ENCODE peak calls at places on chromosomes 4 and X, in five cellular contexts. E is right cardiac atrium, A is psoas muscle, Q is SK-N-MC, P is H1. J is an unnamed sample.

GRCh38 chr4:158895797-158896442 is 127.1 kb downstream of the FNIP2 start:
- DNase-seq in E (no peak), A (no peak), P (no peak), Q (no peak), J (no peak)

GRCh38 chr4:25859429-25860148 is 3.2 kb downstream of the SEL1L3 start:
- DNase-seq in A (no peak), P (no peak), E (no peak), Q (no peak), J (peak; percentile 30)

GRCh38 chr4:83219344-83219990 is 65.1 kb downstream of the COQ2 start:
- DNase-seq in P (no peak), Q (no peak), E (no peak), A (no peak), J (no peak)

GRCh38 chrX:123184858-123185251 is 777 bp downstream of the GRIA3 start:
- DNase-seq in P (no peak), E (peak; percentile 26), A (no peak), Q (no peak), J (no peak)

GRCh38 chr4:64899563-64899962 is 490.3 kb upstream of the TECRL start:
- DNase-seq in A (no peak), Q (no peak), P (no peak), E (no peak), J (no peak)

GRCh38 chr4:86560447-86560846 is 33.7 kb upstream of the PTPN13 start:
- DNase-seq in P (no peak), Q (peak; percentile 87), A (no peak), E (no peak), J (no peak)

GRCh38 chr4:181569553-181569952 is 673.6 kb upstream of the TENM3 start:
- DNase-seq in Q (no peak), A (no peak), P (no peak), E (no peak), J (no peak)

GRCh38 chrX:123499787-123500186 is 233.1 kb downstream of the THOC2 start:
- DNase-seq in E (no peak), P (no peak), Q (no peak), A (no peak), J (no peak)

GRCh38 chrX:29229802-29230201 is 642.6 kb downstream of the IL1RAPL1 start:
- DNase-seq in Q (no peak), P (no peak), E (no peak), A (no peak), J (no peak)

GRCh38 chrX:74422576-74423288 is 1.4 kb downstream of the SLC16A2 start:
- DNase-seq in Q (no peak), A (peak; percentile 76), P (no peak), E (peak; percentile 79), J (no peak)

GRCh38 chrX:50812995-50813842 is 775 bp downstream of the SHROOM4 start:
- DNase-seq in A (peak; percentile 73), P (no peak), E (peak; percentile 54), Q (no peak), J (no peak)
- H3K27ac ChIP-seq in A (peak overlapping the region; percentile 16), P (no peak overlapping the region), E (peak overlapping the region; percentile 71), Q (no peak overlapping the region), J (no peak overlapping the region)

DNA sequence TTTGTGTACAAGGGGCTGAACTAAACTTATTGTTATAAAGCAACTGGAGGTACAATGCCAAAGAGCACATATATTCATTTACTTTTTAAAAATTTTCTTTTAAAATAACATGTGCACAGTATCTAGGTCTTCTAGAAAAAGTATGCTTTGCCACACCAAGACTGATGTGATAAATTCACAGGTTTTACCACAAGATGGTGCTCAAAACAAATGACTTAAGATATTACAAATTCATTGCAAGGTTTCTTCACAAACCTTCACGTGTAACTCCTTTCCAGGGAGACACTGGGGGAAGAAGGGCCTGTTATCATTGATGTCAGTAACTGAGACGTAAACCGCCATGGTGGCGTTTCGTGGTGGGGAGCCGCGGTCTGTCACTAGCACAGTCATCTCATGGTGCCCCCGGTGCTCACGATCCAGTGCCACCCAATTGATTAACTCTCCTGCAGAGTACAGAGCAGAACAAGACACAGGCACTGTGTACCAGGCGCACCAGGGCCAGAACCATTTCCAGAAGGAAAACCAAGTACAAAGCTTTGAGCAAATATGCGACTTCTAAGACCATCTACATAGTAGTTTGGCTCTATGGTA is 162.2 kb downstream of the DCHS2 start:
- DNase-seq in E (no peak), P (no peak), Q (peak; percentile 39), A (no peak), J (no peak)
- H3K4me3 ChIP-seq in E (no peak overlapping the region), P (no peak overlapping the region), Q (no peak overlapping the region), A (no peak overlapping the region), J (no peak overlapping the region)

DNA sequence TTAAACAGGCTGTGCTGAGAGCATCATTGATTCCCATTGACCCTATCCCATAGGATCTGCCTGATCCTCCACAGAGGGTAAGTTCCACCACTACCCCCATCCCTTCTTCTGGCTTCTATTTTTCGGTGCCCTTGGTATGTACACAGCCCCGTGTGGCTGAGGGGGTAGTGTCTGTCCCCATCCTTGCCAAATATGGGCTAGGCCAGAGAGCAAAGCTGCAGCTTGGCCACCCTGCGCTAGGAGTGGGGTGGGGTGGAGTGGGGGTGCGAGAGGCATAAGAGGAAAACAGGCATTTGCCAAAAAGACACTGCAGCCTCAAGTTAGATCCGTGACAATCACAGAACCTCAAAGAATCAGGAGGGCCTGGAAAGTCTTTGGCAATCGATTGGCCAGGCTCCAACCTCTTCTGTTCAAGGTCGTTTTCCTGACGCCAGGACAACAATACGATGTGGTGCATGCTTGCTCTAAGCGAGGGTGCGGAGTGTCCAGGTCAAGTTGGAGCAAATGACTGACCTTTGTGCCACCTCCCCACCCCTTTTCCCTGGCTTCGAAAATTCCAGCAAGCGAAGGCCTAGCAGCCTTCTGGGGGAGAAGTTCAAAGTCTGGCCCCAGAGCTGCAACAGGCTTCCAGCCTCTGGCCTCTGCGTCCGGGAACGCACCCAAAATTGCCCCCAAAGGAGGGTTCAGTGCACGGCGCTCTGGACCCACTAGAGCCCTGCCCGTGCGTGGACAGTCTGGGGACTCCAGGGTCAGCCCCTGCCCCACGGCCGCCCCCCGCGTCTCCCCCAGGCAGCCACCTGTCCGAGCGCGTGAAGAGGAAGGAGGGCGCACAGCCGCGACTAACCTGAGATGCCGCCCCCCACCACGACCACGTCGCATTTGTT is 598 bp downstream of the MAOB start:
- DNase-seq in E (peak; percentile 52), A (peak; percentile 56), P (no peak), Q (no peak), J (no peak)
- H3K27ac ChIP-seq in E (peak overlapping the region; percentile 54), A (peak overlapping the region; percentile 81), P (no peak overlapping the region), Q (no peak overlapping the region), J (no peak overlapping the region)

GRCh38 chr4:687975-688694 is 816 bp downstream of the SLC49A3 start:
- DNase-seq in A (peak; percentile 62), P (no peak), E (peak; percentile 50), Q (no peak), J (no peak)
- H3K4me3 ChIP-seq in A (peak overlapping the region; percentile 66), P (peak overlapping the region; percentile 66), E (peak overlapping the region; percentile 47), Q (no peak overlapping the region), J (no peak overlapping the region)

GRCh38 chr4:19698961-19699360 is 552.7 kb upstream of the SLIT2 start:
- DNase-seq in E (no peak), P (no peak), Q (no peak), A (no peak), J (no peak)

GRCh38 chr4:19694829-19695228 is 556.9 kb upstream of the SLIT2 start:
- DNase-seq in A (no peak), Q (no peak), E (no peak), P (no peak), J (no peak)

GRCh38 chr4:19689511-19689910 is 562.2 kb upstream of the SLIT2 start:
- DNase-seq in E (no peak), Q (no peak), P (no peak), A (no peak), J (no peak)

GRCh38 chr4:19693949-19694597 is 557.6 kb upstream of the SLIT2 start:
- DNase-seq in Q (no peak), P (no peak), A (no peak), E (no peak), J (no peak)
- H3K27ac ChIP-seq in Q (no peak overlapping the region), P (no peak overlapping the region), A (no peak overlapping the region), E (no peak overlapping the region), J (no peak overlapping the region)

DNA sequence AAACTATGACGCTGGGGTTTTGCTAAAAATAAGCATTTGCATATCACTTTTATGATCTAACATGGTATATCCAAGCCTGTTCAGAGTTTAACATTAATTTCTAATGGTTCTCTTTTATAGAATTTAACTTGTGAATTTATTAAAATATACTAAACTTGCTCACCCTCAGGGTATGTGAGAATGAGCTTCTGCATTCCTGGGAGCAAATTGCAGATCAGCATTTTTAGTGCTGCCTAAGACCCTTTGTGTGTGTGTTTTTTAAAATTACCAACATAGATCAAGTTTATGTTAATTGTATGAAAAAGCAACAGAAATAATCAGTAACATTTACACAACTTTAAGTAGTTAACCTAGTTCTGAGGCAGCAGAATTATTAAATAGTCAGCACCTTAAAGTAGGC is 218.0 kb upstream of the AGA start:
- DNase-seq in A (no peak), Q (peak; percentile 83), E (no peak), P (no peak), J (no peak)
- H3K4me3 ChIP-seq in A (no peak overlapping the region), Q (peak overlapping the region; percentile 51), E (no peak overlapping the region), P (no peak overlapping the region), J (no peak overlapping the region)

GRCh38 chr4:81562093-81562492 is 90.4 kb upstream of the RASGEF1B start:
- DNase-seq in Q (no peak), A (no peak), P (no peak), E (no peak), J (no peak)
- H3K27ac ChIP-seq in Q (no peak overlapping the region), A (no peak overlapping the region), P (no peak overlapping the region), E (no peak overlapping the region), J (no peak overlapping the region)

DNA sequence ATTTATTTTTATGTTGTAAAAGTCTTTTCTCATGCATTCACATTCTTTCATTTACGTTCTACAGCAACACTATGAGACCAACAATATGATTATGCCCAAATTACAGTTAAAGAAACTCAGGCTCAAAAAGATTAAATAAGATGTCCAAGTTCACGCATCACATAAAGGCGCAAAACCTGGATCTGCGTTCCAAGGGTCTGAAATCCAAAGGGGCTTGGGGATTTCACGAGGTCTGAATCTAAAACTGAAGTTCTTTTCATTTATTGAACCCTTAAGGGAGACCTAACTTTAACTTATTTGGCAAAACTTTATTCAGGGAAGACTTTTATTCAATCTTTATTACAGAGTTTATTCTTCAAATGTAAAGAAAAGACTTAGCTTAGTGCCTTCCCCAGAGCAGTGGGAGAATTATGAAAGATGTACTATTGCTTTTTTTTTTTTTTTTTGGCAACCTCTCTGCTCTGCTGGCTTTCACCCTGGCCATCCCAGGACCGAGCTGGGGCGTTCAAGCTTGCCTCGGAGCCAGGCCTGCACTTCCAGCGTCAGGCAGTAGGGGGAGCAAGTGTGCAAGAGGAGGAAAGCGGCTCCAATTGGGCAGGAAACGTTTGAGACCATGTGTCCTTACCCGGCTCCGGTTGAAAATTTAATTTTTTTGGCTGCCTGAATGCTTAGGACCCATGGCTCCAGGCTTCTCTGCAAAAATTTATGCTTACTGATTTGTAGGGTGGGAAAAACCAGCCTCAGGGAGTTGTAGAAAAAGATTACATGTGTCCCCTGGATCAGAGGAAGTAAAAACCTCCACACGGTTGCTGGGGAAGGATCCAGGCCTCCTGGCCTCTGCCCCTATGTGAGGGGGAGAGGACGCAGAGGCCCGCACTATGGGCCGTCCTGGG is 344.3 kb upstream of the KLF3 start:
- DNase-seq in P (peak; percentile 76), Q (no peak), E (peak; percentile 93), A (peak; percentile 96), J (peak; percentile 79)
- H3K4me3 ChIP-seq in P (no peak overlapping the region), Q (peak overlapping the region; percentile 73), E (peak overlapping the region; percentile 46), A (peak overlapping the region; percentile 47), J (peak overlapping the region; percentile 37)

DNA sequence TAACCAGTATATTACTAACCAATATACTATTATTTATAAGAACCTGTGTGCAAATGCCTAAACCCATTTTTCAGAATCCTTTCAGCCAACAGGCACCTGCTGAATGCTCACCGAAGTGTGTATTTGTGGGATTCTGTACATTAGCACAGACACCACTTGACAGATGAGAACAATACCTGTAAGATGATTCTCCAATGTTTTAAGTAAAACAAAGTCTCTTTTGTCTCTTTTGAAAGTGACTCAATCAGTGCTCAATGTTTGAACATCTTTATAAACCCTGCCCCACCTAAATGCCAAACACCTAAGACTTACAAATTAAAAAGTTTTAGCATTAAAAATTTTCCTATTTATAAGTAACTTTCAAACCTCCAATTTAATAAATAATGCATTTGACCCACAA is 763 bp downstream of the ASB9 start:
- DNase-seq in Q (no peak), P (no peak), A (no peak), E (no peak), J (no peak)
- H3K27ac ChIP-seq in Q (no peak overlapping the region), P (no peak overlapping the region), A (no peak overlapping the region), E (no peak overlapping the region), J (no peak overlapping the region)

J was measured in effector memory CD4-positive, alpha-beta T cell.